ENCODE peak calls at places on chromosome 7, in eight cellular contexts. C is right lobe of liver; J is pancreas; R is K562; K is brain microvascular endothelial cell; D is A549; T is CD8-positive, alpha-beta memory T cell; W is left ventricle myocardium inferior. L is an unnamed sample.

GRCh38 chr7:101134399-101134980 is 7.6 kb downstream of the SERPINE1 start:
- DNase-seq in C (no peak), J (no peak), R (no peak), K (peak), D (no peak), T (no peak), W (no peak), L (no peak)

GRCh38 chr7:17854297-17855047 is 85.8 kb downstream of the SNX13 start:
- DNase-seq in C (no peak), J (no peak), R (no peak), K (peak), D (no peak), T (no peak), W (no peak), L (no peak)

GRCh38 chr7:73520673-73521635 is 1.1 kb downstream of the BAZ1B start:
- DNase-seq in C (no peak), J (peak), R (peak), K (no peak), D (peak), T (no peak), W (no peak), L (no peak)

GRCh38 chr7:81887691-81888090 is 117.8 kb upstream of the HGF start:
- DNase-seq in C (no peak), J (no peak), R (no peak), K (no peak), D (no peak), T (no peak), W (no peak), L (no peak)

GRCh38 chr7:8201846-8202441 is 60.0 kb downstream of the ICA1 start:
- DNase-seq in C (no peak), J (no peak), R (peak), K (no peak), D (no peak), T (no peak), W (no peak), L (no peak)

GRCh38 chr7:2138146-2138765 is 94.5 kb downstream of the MAD1L1 start:
- DNase-seq in C (no peak), J (no peak), R (no peak), K (no peak), D (no peak), T (no peak), W (no peak), L (no peak)

GRCh38 chr7:135449467-135449866 is 60.4 kb downstream of the CNOT4 start:
- DNase-seq in C (no peak), J (no peak), R (no peak), K (no peak), D (no peak), T (no peak), W (no peak), L (no peak)

GRCh38 chr7:123647106-123647730 is 8.4 kb upstream of the LMOD2 start:
- DNase-seq in C (no peak), J (no peak), R (no peak), K (no peak), D (no peak), T (no peak), W (no peak), L (no peak)

GRCh38 chr7:22759721-22760120 is 32.7 kb downstream of the IL6 start:
- DNase-seq in C (no peak), J (no peak), R (no peak), K (no peak), D (no peak), T (no peak), W (no peak), L (no peak)

GRCh38 chr7:118224521-118224920 is at the start of gene ANKRD7:
- DNase-seq in C (no peak), J (no peak), R (no peak), K (no peak), D (no peak), T (no peak), W (no peak), L (no peak)

GRCh38 chr7:141956084-141956483 is 9.3 kb upstream of the CLEC5A start:
- DNase-seq in C (no peak), J (no peak), R (no peak), K (no peak), D (no peak), T (no peak), W (no peak), L (no peak)

GRCh38 chr7:91941450-91941849 is 788 bp downstream of the AKAP9 start:
- DNase-seq in C (peak), J (peak), R (peak), K (peak), D (no peak), T (peak), W (peak), L (peak)

GRCh38 chr7:20364815-20365214 is 34.1 kb downstream of the ITGB8 start:
- DNase-seq in C (no peak), J (no peak), R (no peak), K (no peak), D (no peak), T (no peak), W (no peak), L (no peak)
- H3K27ac ChIP-seq in C (no peak), J (no peak), R (no peak), K (no peak), D (no peak), T (no peak), W (no peak), L (no peak)

GRCh38 chr7:156752371-156753297 is 112.1 kb downstream of the RNF32 start:
- DNase-seq in C (no peak), J (no peak), R (no peak), K (peak), D (no peak), T (no peak), W (no peak), L (no peak)
- H3K27ac ChIP-seq in C (no peak), J (no peak), R (no peak), K (no peak), D (no peak), T (no peak), W (no peak), L (no peak)

DNA sequence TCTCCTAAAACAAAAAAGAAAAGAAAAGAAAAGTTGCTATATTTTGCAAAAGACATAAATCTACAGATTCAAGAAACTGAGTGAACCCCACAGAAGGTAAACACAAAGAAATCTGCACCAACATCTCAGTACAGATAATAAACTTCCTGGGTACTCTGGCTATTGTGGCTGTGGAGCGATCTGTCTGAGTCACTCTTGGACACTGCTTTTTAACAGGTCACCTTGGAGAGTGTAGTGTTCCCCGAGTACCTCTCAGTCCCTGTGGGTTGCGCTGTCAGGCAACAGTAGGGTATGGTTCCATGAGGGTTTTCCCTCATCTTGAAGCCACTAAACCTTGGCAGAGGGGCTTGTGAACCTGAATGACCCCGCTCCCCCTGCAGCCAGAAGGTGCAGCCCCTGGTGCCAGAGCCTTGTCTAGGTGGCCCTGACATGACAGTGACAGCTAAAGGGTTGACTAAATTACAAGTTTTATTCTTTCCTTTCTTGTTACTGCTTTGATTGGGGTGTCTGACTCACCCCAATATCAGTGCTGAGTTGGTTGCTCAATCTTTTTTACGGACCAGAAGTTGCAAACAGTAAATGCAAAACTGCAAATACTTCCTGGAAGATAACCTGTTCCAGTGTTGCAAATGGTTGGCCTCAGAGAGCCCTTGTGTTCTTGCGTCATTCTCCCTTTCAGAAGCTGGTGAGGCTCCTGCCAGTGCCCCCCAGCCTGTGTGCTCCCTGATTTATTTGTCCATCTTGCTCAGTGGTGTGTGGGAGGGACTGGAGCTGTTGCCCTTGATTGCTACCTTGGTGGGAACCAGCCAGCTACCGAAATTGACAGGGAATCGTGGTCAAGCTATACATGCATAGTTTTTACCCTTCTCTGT is 30.6 kb downstream of the POR start:
- DNase-seq in C (peak), J (peak), R (peak), K (no peak), D (no peak), T (no peak), W (no peak), L (no peak)
- H3K27ac ChIP-seq in C (peak), J (peak), R (no peak), K (no peak), D (peak), T (no peak), W (peak), L (no peak)

DNA sequence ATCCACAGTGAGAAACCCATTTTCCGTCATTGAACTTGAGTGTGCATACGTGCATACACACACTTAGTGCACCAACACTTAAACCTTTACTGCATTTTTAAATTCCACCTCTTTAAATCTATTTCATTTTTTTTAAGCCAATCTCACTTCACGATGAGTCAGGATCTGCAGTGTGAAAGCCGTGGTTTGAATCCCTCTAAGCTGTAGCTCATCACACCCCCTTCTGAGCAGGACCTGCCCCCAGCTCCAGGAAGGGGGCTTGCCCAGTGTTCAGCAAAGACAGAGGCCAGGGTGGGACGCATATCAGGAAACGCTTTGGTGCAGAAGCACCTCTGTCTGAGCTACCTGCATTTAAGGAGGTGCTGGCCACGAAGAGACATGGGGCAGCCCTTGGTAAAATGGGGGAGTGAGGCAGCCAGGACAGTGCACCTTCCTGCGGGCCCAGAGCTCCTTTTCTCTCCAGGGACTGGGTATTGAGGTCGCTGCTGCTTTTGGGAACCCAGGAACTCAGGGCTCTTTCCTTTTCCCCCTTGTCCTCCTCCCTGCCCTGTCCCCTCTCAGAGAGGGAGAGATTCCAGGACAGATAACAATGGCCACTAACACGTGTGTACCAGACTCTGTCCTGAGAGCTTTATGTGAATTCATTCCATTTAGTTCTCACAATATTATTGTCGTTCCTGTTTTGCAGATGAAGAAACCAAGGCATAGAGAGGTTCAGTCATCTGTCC is 21.7 kb downstream of the ZNF316 start:
- DNase-seq in C (no peak), J (no peak), R (no peak), K (no peak), D (no peak), T (no peak), W (no peak), L (no peak)
- H3K27ac ChIP-seq in C (no peak), J (no peak), R (no peak), K (no peak), D (no peak), T (no peak), W (no peak), L (no peak)

GRCh38 chr7:30657131-30657530 is 25.1 kb downstream of the CRHR2 start:
- DNase-seq in C (peak), J (no peak), R (no peak), K (no peak), D (no peak), T (no peak), W (no peak), L (no peak)

GRCh38 chr7:30658471-30659074 is 23.7 kb downstream of the CRHR2 start:
- DNase-seq in C (no peak), J (no peak), R (no peak), K (no peak), D (no peak), T (no peak), W (no peak), L (no peak)

GRCh38 chr7:30661926-30662325 is 20.3 kb downstream of the CRHR2 start:
- DNase-seq in C (no peak), J (no peak), R (no peak), K (no peak), D (no peak), T (no peak), W (no peak), L (no peak)

GRCh38 chr7:30660331-30661255 is 21.7 kb downstream of the CRHR2 start:
- DNase-seq in C (no peak), J (no peak), R (no peak), K (no peak), D (no peak), T (no peak), W (no peak), L (no peak)

DNA sequence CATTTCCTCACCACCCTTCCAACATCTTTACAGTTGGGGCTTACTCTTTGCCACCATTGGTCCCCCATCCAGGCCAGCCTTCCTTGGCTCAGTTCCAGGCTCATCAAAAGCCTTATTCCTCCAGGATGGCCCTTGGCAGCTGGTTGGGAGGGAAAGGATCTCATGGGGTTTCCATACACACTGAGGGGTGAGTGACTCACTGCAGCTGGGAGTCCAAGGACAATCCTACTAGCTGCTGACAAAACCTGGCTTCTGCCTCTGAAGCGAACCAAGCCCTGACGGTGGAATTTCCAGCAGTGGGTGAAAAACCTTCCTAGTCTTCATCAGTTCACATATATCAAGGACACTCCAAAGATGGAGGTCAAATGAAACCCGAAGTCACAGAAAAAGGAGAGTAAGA is 22.9 kb downstream of the CRHR2 start:
- DNase-seq in C (no peak), J (no peak), R (no peak), K (no peak), D (no peak), T (no peak), W (no peak), L (no peak)
- H3K27ac ChIP-seq in C (no peak), J (no peak), R (no peak), K (no peak), D (no peak), T (no peak), W (no peak), L (no peak)

GRCh38 chr7:43637114-43637806 is 54.4 kb downstream of the STK17A start:
- DNase-seq in C (no peak), J (no peak), R (no peak), K (no peak), D (no peak), T (no peak), W (no peak), L (no peak)
- H3K27ac ChIP-seq in C (no peak), J (no peak), R (no peak), K (no peak), D (no peak), T (peak), W (no peak), L (no peak)